ENCODE peak calls at places on chromosomes 6 and 20, in six cellular contexts. V is activated CD8-positive, alpha-beta memory T cell treated with anti-CD3 and anti-CD28 coated beads, Interleukin-2, amount 50 U/mL, for 4 hours; X is neural crest cell; H is Peyer's patch; S is NCI-H2081 treated with DMSO at 0.1 percent for 48 hours; L is NCI-H1105. O is an unnamed sample.

GRCh38 chr6:12849420-12850200 is 133.0 kb downstream of the PHACTR1 start:
- DNase-seq in V (no peak), X (no peak), H (no peak), S (no peak), L (no peak), O (no peak)

GRCh38 chr6:23245559-23245958 is 676.2 kb downstream of the HDGFL1 start:
- DNase-seq in V (no peak), X (no peak), H (no peak), S (no peak), L (no peak), O (no peak)

GRCh38 chr6:106527979-106528378 is 101.3 kb downstream of the RTN4IP1 start:
- DNase-seq in V (no peak), X (no peak), H (no peak), S (no peak), L (no peak), O (no peak)

GRCh38 chr6:42898891-42899361 is 16.9 kb upstream of the PTCRA start:
- DNase-seq in V (peak), X (peak), H (peak), S (no peak), L (peak), O (peak)

GRCh38 chr20:46720776-46721425 is 11.5 kb downstream of the SLC2A10 start:
- DNase-seq in V (no peak), X (no peak), H (no peak), S (no peak), L (no peak), O (no peak)

GRCh38 chr6:158908596-158908995 is 89.4 kb upstream of the EZR start:
- DNase-seq in V (no peak), X (no peak), H (no peak), S (no peak), L (no peak), O (no peak)

GRCh38 chr6:34958748-34959147 is 69.7 kb downstream of the ANKS1A start:
- DNase-seq in V (no peak), X (no peak), H (no peak), S (no peak), L (no peak), O (no peak)

GRCh38 chr20:47500554-47500953 is 1.1 kb upstream of the NCOA3 start:
- DNase-seq in V (no peak), X (no peak), H (no peak), S (no peak), L (no peak), O (no peak)

GRCh38 chr20:58552366-58552934 is 37.3 kb upstream of the APCDD1L start:
- DNase-seq in V (no peak), X (no peak), H (no peak), S (no peak), L (no peak), O (no peak)

GRCh38 chr20:47205577-47206123 is 150.8 kb downstream of the ZMYND8 start:
- DNase-seq in V (peak), X (peak), H (peak), S (no peak), L (peak), O (no peak)

GRCh38 chr6:136030131-136030530 is 178.6 kb downstream of the PDE7B start:
- DNase-seq in V (no peak), X (no peak), H (no peak), S (no peak), L (no peak), O (no peak)

GRCh38 chr6:111699123-111699522 is 93.4 kb upstream of the TRAF3IP2 start:
- DNase-seq in V (no peak), X (no peak), H (peak), S (no peak), L (no peak), O (no peak)

GRCh38 chr20:40286991-40287531 is 402.0 kb downstream of the MAFB start:
- DNase-seq in V (no peak), X (no peak), H (peak), S (no peak), L (no peak), O (peak)

GRCh38 chr20:48906221-48906877 is 15.2 kb upstream of the ARFGEF2 start:
- DNase-seq in V (no peak), X (no peak), H (no peak), S (no peak), L (no peak), O (no peak)

GRCh38 chr6:112016335-112016734 is 37.6 kb upstream of the CCN6 start:
- DNase-seq in V (no peak), X (no peak), H (no peak), S (no peak), L (no peak), O (peak)

O was measured in uterus.